ENCODE peak calls at places on chromosomes 7 and 10, in five cellular contexts. H, Y, C, I and W are unnamed samples.

GRCh38 chr10:70656489-70656888 is 15.8 kb upstream of the ADAMTS14 start:
- DNase-seq in I (no peak), Y (peak; percentile 62), H (no peak), C (peak; percentile 71), W (no peak)

GRCh38 chr7:76281006-76281705 is 21.3 kb upstream of the HSPB1 start:
- DNase-seq in I (no peak), H (peak; percentile 53), Y (no peak), C (no peak), W (no peak)

GRCh38 chr7:24390376-24391157 is 106.6 kb downstream of the NPY start:
- DNase-seq in C (no peak), H (no peak), Y (no peak), I (no peak), W (no peak)

GRCh38 chr10:79312601-79313187 is 34.6 kb upstream of the PPIF start:
- DNase-seq in H (no peak), Y (peak; percentile 21), C (no peak), I (no peak), W (no peak)

GRCh38 chr7:43905209-43905946 is 1.0 kb downstream of the URGCP start:
- DNase-seq in Y (no peak), C (no peak), H (peak; percentile 38), I (no peak), W (no peak)

GRCh38 chr10:11521860-11522259 is 89.6 kb downstream of the USP6NL start:
- DNase-seq in I (no peak), Y (no peak), H (no peak), C (no peak), W (no peak)

GRCh38 chr7:150560486-150560885 is 6.7 kb upstream of the GIMAP4 start:
- DNase-seq in C (no peak), H (no peak), I (no peak), Y (no peak), W (no peak)

GRCh38 chr10:5977471-5978370 is at the start of gene IL15RA:
- DNase-seq in C (no peak), H (peak; percentile 66), Y (peak; percentile 71), I (peak; percentile 90), W (peak; percentile 94)

GRCh38 chr10:7710446-7710845 is 7.3 kb downstream of the ITIH2 start:
- DNase-seq in I (no peak), C (no peak), Y (no peak), H (no peak), W (no peak)

GRCh38 chr7:151891182-151891581 is 14.3 kb upstream of the PRKAG2 start:
- DNase-seq in Y (peak; percentile 61), I (no peak), C (no peak), H (no peak), W (no peak)

GRCh38 chr7:134685250-134685649 is 38.6 kb downstream of the BPGM start:
- DNase-seq in H (no peak), C (peak; percentile 85), Y (no peak), I (no peak), W (no peak)

GRCh38 chr10:118911361-118911760 is 118.2 kb upstream of the NANOS1 start:
- DNase-seq in Y (no peak), I (no peak), C (no peak), H (no peak), W (no peak)

GRCh38 chr7:12961910-12962309 is 274.5 kb downstream of the ARL4A start:
- DNase-seq in I (no peak), C (no peak), H (no peak), Y (peak; percentile 53), W (no peak)

GRCh38 chr10:49649936-49650723 is 29.3 kb upstream of the C10orf53 start:
- DNase-seq in H (no peak), C (no peak), Y (no peak), I (no peak), W (no peak)

GRCh38 chr10:128932071-128932820 is 534.8 kb upstream of the MGMT start:
- DNase-seq in C (no peak), I (no peak), Y (no peak), H (no peak), W (no peak)

GRCh38 chr7:4134631-4135030 is 547.5 kb upstream of the FOXK1 start:
- DNase-seq in H (peak; percentile 39), Y (no peak), I (no peak), C (no peak), W (peak; percentile 59)

GRCh38 chr7:149016876-149017275 is 11.4 kb downstream of the PDIA4 start:
- DNase-seq in I (no peak), C (no peak), Y (no peak), H (no peak), W (no peak)

GRCh38 chr7:100825215-100825671 is 2.1 kb downstream of the EPHB4 start:
- DNase-seq in I (no peak), Y (peak; percentile 53), H (peak; percentile 51), C (no peak), W (no peak)

GRCh38 chr7:4690953-4691856 is 9.1 kb downstream of the FOXK1 start:
- DNase-seq in I (no peak), Y (no peak), H (no peak), C (no peak), W (no peak)

GRCh38 chr10:3406556-3406955 is 234.0 kb upstream of the PITRM1 start:
- DNase-seq in C (no peak), H (no peak), I (no peak), Y (no peak), W (no peak)

GRCh38 chr7:5598261-5598761 is 174.7 kb upstream of the TNRC18 start:
- DNase-seq in C (no peak), Y (no peak), I (no peak), H (no peak), W (no peak)

GRCh38 chr10:62540389-62540788 is 166.2 kb downstream of the ZNF365 start:
- DNase-seq in I (no peak), H (no peak), Y (no peak), C (no peak), W (no peak)

DNA sequence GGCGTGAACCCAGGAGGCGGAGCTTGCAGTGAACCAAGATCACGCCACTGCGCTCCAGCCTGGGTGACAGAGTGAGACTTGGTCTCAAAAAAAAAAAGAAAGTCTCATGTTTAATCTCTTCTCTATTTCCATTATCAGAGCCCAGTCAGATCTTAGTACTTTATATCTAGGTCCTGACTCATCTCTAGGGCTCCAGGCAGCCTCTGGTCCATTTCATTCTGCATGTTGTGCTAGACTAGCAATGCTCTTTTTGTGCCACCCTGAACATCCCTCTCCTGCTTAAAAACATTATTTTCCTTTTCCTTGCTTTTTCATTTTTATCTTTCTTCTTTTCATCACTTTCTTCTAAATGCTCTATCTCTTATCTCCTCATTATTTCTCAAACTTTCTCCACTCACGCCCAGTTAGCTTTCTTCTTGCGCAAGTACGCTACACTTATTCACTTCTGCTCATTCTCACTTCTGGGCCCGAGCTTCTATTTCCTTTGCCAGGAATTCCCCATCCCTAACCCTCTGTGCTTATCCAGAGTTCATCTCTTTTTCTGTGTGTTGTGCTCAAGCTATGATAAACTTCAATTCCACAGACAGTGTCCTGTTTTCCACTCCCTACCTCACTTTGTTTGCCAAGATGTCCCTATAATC is 63.9 kb downstream of the BTAF1 start:
- DNase-seq in I (no peak), H (no peak), C (no peak), Y (no peak), W (no peak)
- H3K36me3 ChIP-seq in I (peaks cover 11% of the 10 kb centered on the region), H (no peaks in the 10 kb centered on the region), C (peaks cover 48% of the 10 kb centered on the region), Y (peaks cover 86% of the 10 kb centered on the region), W (peaks cover 3% of the 10 kb centered on the region)

GRCh38 chr10:121961456-121961855 is 13.6 kb downstream of the NSMCE4A start:
- DNase-seq in H (no peak), Y (no peak), C (no peak), I (no peak), W (no peak)
- H3K36me3 ChIP-seq in H (no peaks in the 10 kb centered on the region), Y (peaks cover 82% of the 10 kb centered on the region), C (peaks cover 15% of the 10 kb centered on the region), I (peaks cover 7% of the 10 kb centered on the region), W (peaks cover 2% of the 10 kb centered on the region)

GRCh38 chr10:38047666-38048065 is 37.2 kb downstream of the ZNF33A start:
- DNase-seq in H (no peak), Y (no peak), I (no peak), C (no peak), W (no peak)
- H3K36me3 ChIP-seq in H (no peaks in the 10 kb centered on the region), Y (peaks cover 13% of the 10 kb centered on the region), I (peaks cover 4% of the 10 kb centered on the region), C (no peaks in the 10 kb centered on the region), W (peaks cover 5% of the 10 kb centered on the region)

GRCh38 chr10:10133271-10133670 is 884.4 kb upstream of the CELF2 start:
- DNase-seq in C (no peak), H (no peak), Y (no peak), I (no peak), W (no peak)
- H3K36me3 ChIP-seq in C (no peaks in the 10 kb centered on the region), H (no peaks in the 10 kb centered on the region), Y (no peaks in the 10 kb centered on the region), I (no peaks in the 10 kb centered on the region), W (no peaks in the 10 kb centered on the region)

GRCh38 chr10:124831116-124831515 is 29.5 kb downstream of the ABRAXAS2 start:
- DNase-seq in C (no peak), Y (no peak), I (no peak), H (no peak), W (no peak)

GRCh38 chr10:124830445-124830844 is 28.8 kb downstream of the ABRAXAS2 start:
- DNase-seq in Y (no peak), C (no peak), I (no peak), H (no peak), W (no peak)

GRCh38 chr10:124827474-124827873 is 25.9 kb downstream of the ABRAXAS2 start:
- DNase-seq in H (no peak), C (no peak), Y (no peak), I (peak; percentile 16), W (no peak)

GRCh38 chr10:124825702-124826101 is 24.1 kb downstream of the ABRAXAS2 start:
- DNase-seq in H (no peak), C (no peak), Y (no peak), I (no peak), W (no peak)

DNA sequence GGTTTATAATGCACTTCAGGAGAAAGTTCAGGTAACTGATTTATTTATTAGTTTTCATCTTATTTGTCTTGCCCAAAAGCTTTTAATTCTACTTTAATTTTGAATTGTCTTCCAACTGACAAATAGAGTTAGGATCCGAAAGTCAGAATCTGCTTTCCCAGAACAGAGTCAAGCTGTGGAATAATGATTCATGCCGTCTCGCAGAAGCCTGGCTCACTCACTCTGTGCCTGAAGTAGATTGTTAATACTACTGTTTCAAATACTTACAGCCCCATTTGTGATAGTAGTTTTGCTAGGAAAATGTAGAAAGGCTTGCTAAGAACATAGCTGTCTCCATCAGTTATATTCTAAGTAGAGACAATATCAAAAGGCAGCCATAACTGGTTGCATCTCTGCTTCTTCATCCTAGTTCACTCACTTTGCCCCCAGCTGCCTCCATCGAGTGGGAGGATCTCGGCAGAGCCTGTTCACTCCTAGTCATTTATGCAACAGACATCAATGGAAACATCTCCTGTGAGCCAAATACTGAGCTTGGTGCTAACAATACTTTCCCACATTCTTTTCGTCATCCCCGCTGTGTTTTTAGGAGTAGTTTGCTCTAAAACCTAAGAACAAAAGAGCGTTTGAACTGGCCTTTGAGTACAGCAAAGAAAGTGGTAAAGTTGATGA is 28.0 kb downstream of the ABRAXAS2 start:
- DNase-seq in C (no peak), I (no peak), Y (no peak), H (no peak), W (no peak)
- H3K36me3 ChIP-seq in C (peaks cover 37% of the 10 kb centered on the region), I (no peaks in the 10 kb centered on the region), Y (peaks cover 88% of the 10 kb centered on the region), H (no peaks in the 10 kb centered on the region), W (peaks cover 11% of the 10 kb centered on the region)

GRCh38 chr7:32929430-32930161 is 27.6 kb upstream of the FKBP9 start:
- DNase-seq in I (no peak), H (no peak), C (no peak), Y (no peak), W (no peak)

GRCh38 chr7:32930378-32930777 is 26.9 kb upstream of the FKBP9 start:
- DNase-seq in I (no peak), H (no peak), C (no peak), Y (no peak), W (no peak)

GRCh38 chr7:32928785-32929184 is 28.5 kb upstream of the FKBP9 start:
- DNase-seq in I (no peak), H (no peak), C (no peak), Y (no peak), W (no peak)
- H3K36me3 ChIP-seq in I (no peaks in the 10 kb centered on the region), H (no peaks in the 10 kb centered on the region), C (peaks cover 4% of the 10 kb centered on the region), Y (peaks cover 70% of the 10 kb centered on the region), W (peaks cover 4% of the 10 kb centered on the region)